ENCODE peak calls at places on chromosome 3, in nine cellular contexts. One of them, this sample, is unnamed.

GRCh38 chr3:171334465-171334811 is 125.8 kb downstream of the TNIK start:
- DNase-seq in lower leg skin: no peak
- DNase-seq in colonic mucosa: no peak
- DNase-seq in AG10803: no peak
- DNase-seq in MCF 10A: no peak
- DNase-seq in stomach: peak
- DNase-seq in WERI-Rb-1: no peak
- DNase-seq in adrenal gland: no peak
- DNase-seq in B cell: no peak
- DNase-seq in this sample: no peak

GRCh38 chr3:42023380-42023779 is 61.5 kb upstream of the ULK4 start:
- DNase-seq in stomach: no peak
- DNase-seq in MCF 10A: no peak
- DNase-seq in WERI-Rb-1: no peak
- DNase-seq in lower leg skin: no peak
- DNase-seq in colonic mucosa: no peak
- DNase-seq in adrenal gland: no peak
- DNase-seq in B cell: no peak
- DNase-seq in AG10803: no peak
- DNase-seq in this sample: no peak

GRCh38 chr3:156837130-156837529 is 11.0 kb downstream of the LEKR1 start:
- DNase-seq in B cell: no peak
- DNase-seq in adrenal gland: no peak
- DNase-seq in lower leg skin: no peak
- DNase-seq in WERI-Rb-1: no peak
- DNase-seq in colonic mucosa: no peak
- DNase-seq in stomach: no peak
- DNase-seq in AG10803: peak
- DNase-seq in MCF 10A: peak
- DNase-seq in this sample: no peak

GRCh38 chr3:77620009-77620408 is 580.1 kb downstream of the ROBO2 start:
- DNase-seq in colonic mucosa: no peak
- DNase-seq in MCF 10A: peak
- DNase-seq in WERI-Rb-1: no peak
- DNase-seq in adrenal gland: no peak
- DNase-seq in stomach: no peak
- DNase-seq in lower leg skin: no peak
- DNase-seq in AG10803: peak
- DNase-seq in B cell: no peak
- DNase-seq in this sample: no peak

GRCh38 chr3:136281966-136282554 is 31.9 kb downstream of the PCCB start:
- DNase-seq in colonic mucosa: no peak
- DNase-seq in WERI-Rb-1: no peak
- DNase-seq in MCF 10A: no peak
- DNase-seq in B cell: no peak
- DNase-seq in AG10803: no peak
- DNase-seq in stomach: no peak
- DNase-seq in adrenal gland: no peak
- DNase-seq in lower leg skin: no peak
- DNase-seq in this sample: no peak

GRCh38 chr3:189295089-189295488 is 123.3 kb downstream of the TPRG1 start:
- DNase-seq in MCF 10A: no peak
- DNase-seq in WERI-Rb-1: no peak
- DNase-seq in adrenal gland: no peak
- DNase-seq in colonic mucosa: no peak
- DNase-seq in AG10803: no peak
- DNase-seq in stomach: no peak
- DNase-seq in lower leg skin: no peak
- DNase-seq in B cell: no peak
- DNase-seq in this sample: no peak

GRCh38 chr3:126102530-126102951 is 18.6 kb upstream of the SLC41A3 start:
- DNase-seq in WERI-Rb-1: no peak
- DNase-seq in MCF 10A: no peak
- DNase-seq in adrenal gland: no peak
- DNase-seq in AG10803: peak
- DNase-seq in B cell: no peak
- DNase-seq in lower leg skin: peak
- DNase-seq in stomach: no peak
- DNase-seq in colonic mucosa: peak
- DNase-seq in this sample: no peak

GRCh38 chr3:102089904-102090492 is 240.7 kb downstream of the NFKBIZ start:
- DNase-seq in lower leg skin: no peak
- DNase-seq in stomach: no peak
- DNase-seq in colonic mucosa: peak
- DNase-seq in MCF 10A: peak
- DNase-seq in AG10803: peak
- DNase-seq in WERI-Rb-1: no peak
- DNase-seq in adrenal gland: no peak
- DNase-seq in B cell: no peak
- DNase-seq in this sample: no peak

GRCh38 chr3:171155122-171155700 is 128.7 kb upstream of the SLC2A2 start:
- DNase-seq in B cell: no peak
- DNase-seq in colonic mucosa: no peak
- DNase-seq in AG10803: no peak
- DNase-seq in lower leg skin: no peak
- DNase-seq in adrenal gland: no peak
- DNase-seq in WERI-Rb-1: no peak
- DNase-seq in stomach: no peak
- DNase-seq in MCF 10A: peak
- DNase-seq in this sample: no peak

GRCh38 chr3:69212411-69213160 is 90.2 kb upstream of the LMOD3 start:
- DNase-seq in adrenal gland: no peak
- DNase-seq in colonic mucosa: no peak
- DNase-seq in stomach: no peak
- DNase-seq in lower leg skin: no peak
- DNase-seq in MCF 10A: peak
- DNase-seq in B cell: no peak
- DNase-seq in WERI-Rb-1: no peak
- DNase-seq in AG10803: peak
- DNase-seq in this sample: no peak

DNA sequence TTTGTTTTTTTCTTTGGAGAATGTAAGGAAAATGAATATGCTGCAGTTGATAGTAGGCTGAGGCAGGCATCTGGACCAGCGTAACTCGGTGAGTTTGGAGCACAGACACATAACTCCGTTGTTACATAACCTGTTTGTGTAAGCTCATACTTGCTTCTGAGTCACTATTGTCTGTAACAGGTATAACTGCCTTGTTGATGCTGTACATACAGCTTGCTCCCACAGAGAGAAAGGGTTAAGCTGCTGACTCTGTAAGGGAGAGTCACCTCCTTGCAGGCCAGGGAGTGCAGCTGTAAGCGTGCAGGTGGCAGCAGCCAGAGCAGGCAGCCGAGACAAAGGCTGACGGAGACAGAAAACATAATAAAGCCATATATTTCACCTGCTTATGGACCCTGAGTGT is 20.4 kb downstream of the RETNLB start:
- DNase-seq in colonic mucosa: no peak
- DNase-seq in stomach: no peak
- DNase-seq in WERI-Rb-1: no peak
- DNase-seq in B cell: no peak
- DNase-seq in MCF 10A: peak
- DNase-seq in AG10803: no peak
- DNase-seq in lower leg skin: no peak
- DNase-seq in adrenal gland: no peak
- DNase-seq in this sample: no peak
- TF ChIP-seq CTCF in colonic mucosa: no peak
- TF ChIP-seq CTCF in stomach: no peak
- TF ChIP-seq CTCF in WERI-Rb-1: no peak
- TF ChIP-seq CTCF in B cell: no peak
- TF ChIP-seq CTCF in MCF 10A: no peak
- TF ChIP-seq CTCF in AG10803: no peak
- TF ChIP-seq CTCF in lower leg skin: no peak
- TF ChIP-seq CTCF in adrenal gland: no peak
- TF ChIP-seq CTCF in this sample: no peak

DNA sequence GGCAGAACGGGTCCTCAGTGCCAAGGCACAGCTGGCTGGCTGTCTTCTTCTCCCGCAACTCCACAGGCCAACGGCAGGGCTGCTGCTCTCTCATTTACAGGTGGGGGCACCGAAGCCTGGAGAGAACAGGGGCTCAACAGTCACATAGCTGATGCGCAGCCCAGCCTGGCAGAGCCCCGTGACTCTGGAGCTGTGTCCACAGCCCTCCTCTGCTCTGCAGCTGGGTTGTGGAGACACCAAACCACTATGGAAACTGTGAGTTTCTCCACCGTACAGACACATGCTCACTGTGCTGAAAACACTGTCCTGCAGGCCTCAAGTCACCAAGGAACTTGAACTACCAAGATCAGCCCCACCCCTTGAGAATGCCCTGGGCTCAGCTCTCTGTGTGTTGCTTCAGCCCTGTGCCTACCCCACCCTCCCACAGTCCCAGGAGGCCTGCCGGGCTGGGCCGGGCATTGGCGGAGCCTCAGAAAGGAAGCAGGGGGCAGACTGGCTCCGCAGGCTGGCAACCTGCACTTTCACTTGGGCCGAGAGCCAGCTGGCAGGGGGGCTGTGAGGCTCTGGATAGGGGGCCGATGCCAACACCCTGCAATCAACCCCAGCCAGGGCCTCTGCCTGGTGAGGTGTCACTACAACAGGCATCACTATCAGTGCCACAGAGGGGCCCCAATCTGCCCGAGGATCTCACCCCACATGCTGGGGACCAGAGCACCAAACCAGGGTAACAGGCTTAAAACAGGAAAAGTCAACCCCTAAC is 113.7 kb upstream of the RPL32 start:
- DNase-seq in colonic mucosa: peak
- DNase-seq in MCF 10A: peak
- DNase-seq in B cell: peak
- DNase-seq in WERI-Rb-1: no peak
- DNase-seq in lower leg skin: peak
- DNase-seq in adrenal gland: peak
- DNase-seq in AG10803: peak
- DNase-seq in stomach: peak
- DNase-seq in this sample: no peak
- TF ChIP-seq CTCF in colonic mucosa: no peak
- TF ChIP-seq CTCF in MCF 10A: no peak
- TF ChIP-seq CTCF in B cell: peak
- TF ChIP-seq CTCF in WERI-Rb-1: no peak
- TF ChIP-seq CTCF in lower leg skin: no peak
- TF ChIP-seq CTCF in adrenal gland: no peak
- TF ChIP-seq CTCF in AG10803: no peak
- TF ChIP-seq CTCF in stomach: no peak
- TF ChIP-seq CTCF in this sample: no peak

DNA sequence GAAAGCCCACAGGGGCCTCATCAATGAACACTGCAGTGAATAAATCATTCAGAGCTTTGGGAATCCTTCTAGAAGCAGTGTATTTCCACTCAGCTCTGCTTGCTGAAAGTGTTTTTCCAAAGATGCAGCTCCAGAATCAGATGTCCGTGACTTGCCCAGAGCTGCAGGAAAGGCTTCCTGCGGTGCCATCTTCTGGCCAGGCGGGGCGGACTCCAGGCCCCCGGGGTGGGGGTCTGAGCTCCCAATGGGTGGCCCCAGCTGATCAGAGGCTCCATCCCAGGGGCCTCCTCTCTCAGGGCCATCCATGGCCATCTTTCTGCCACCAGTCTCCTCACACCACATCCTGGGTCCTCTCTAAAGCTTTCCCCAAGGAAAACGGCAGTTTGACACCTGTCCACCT is 81.5 kb downstream of the C3orf70 start:
- DNase-seq in colonic mucosa: no peak
- DNase-seq in adrenal gland: no peak
- DNase-seq in MCF 10A: no peak
- DNase-seq in stomach: no peak
- DNase-seq in lower leg skin: no peak
- DNase-seq in B cell: no peak
- DNase-seq in WERI-Rb-1: peak
- DNase-seq in AG10803: no peak
- DNase-seq in this sample: no peak
- TF ChIP-seq CTCF in colonic mucosa: no peak
- TF ChIP-seq CTCF in adrenal gland: no peak
- TF ChIP-seq CTCF in MCF 10A: no peak
- TF ChIP-seq CTCF in stomach: no peak
- TF ChIP-seq CTCF in lower leg skin: no peak
- TF ChIP-seq CTCF in B cell: no peak
- TF ChIP-seq CTCF in WERI-Rb-1: peak
- TF ChIP-seq CTCF in AG10803: no peak
- TF ChIP-seq CTCF in this sample: no peak

GRCh38 chr3:60582285-60582684 is 669.0 kb downstream of the FHIT start:
- DNase-seq in AG10803: peak
- DNase-seq in colonic mucosa: no peak
- DNase-seq in WERI-Rb-1: no peak
- DNase-seq in stomach: no peak
- DNase-seq in lower leg skin: no peak
- DNase-seq in B cell: no peak
- DNase-seq in adrenal gland: no peak
- DNase-seq in MCF 10A: peak
- DNase-seq in this sample: no peak
- TF ChIP-seq CTCF in AG10803: peak
- TF ChIP-seq CTCF in colonic mucosa: no peak
- TF ChIP-seq CTCF in WERI-Rb-1: no peak
- TF ChIP-seq CTCF in stomach: no peak
- TF ChIP-seq CTCF in lower leg skin: no peak
- TF ChIP-seq CTCF in B cell: no peak
- TF ChIP-seq CTCF in adrenal gland: no peak
- TF ChIP-seq CTCF in MCF 10A: peak
- TF ChIP-seq CTCF in this sample: peak

DNA sequence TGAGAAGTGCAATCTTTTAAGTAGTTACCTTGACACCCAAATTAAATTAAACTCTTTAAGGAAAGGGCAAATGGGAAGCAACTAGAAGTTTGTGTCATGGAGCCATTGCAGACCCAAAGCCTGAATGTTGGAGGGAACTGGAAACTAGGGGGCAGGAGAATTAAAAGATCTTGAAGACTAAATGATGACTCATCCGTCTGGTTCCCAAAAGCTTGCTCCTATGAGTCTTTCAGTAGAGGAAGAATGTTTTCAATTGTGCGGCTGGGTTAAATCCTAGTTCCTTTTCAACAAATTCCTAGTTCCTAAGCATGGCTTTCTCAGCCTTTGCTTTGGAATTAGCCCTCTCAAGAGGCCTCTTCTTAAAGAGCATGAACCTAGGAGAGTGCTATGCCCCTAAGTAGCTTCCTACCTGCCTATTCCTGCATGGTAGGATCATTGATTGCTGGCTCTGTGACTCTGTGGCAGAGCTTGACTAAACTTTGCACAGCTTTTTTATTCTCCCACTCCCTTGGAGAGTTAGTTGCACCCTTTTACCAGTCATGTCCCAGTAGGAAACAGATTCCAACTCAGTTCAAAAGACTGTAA is 17.7 kb downstream of the CLEC3B start:
- DNase-seq in MCF 10A: peak
- DNase-seq in colonic mucosa: no peak
- DNase-seq in lower leg skin: no peak
- DNase-seq in stomach: no peak
- DNase-seq in AG10803: peak
- DNase-seq in WERI-Rb-1: no peak
- DNase-seq in adrenal gland: no peak
- DNase-seq in B cell: no peak
- DNase-seq in this sample: no peak
- TF ChIP-seq CTCF in MCF 10A: no peak
- TF ChIP-seq CTCF in colonic mucosa: no peak
- TF ChIP-seq CTCF in lower leg skin: no peak
- TF ChIP-seq CTCF in stomach: no peak
- TF ChIP-seq CTCF in AG10803: peak
- TF ChIP-seq CTCF in WERI-Rb-1: no peak
- TF ChIP-seq CTCF in adrenal gland: no peak
- TF ChIP-seq CTCF in B cell: no peak
- TF ChIP-seq CTCF in this sample: no peak

GRCh38 chr3:33954956-33955355 is 156.5 kb downstream of the PDCD6IP start:
- DNase-seq in colonic mucosa: no peak
- DNase-seq in lower leg skin: no peak
- DNase-seq in stomach: no peak
- DNase-seq in B cell: no peak
- DNase-seq in adrenal gland: no peak
- DNase-seq in WERI-Rb-1: peak
- DNase-seq in MCF 10A: peak
- DNase-seq in AG10803: no peak
- DNase-seq in this sample: no peak
- TF ChIP-seq CTCF in colonic mucosa: no peak
- TF ChIP-seq CTCF in lower leg skin: no peak
- TF ChIP-seq CTCF in stomach: no peak
- TF ChIP-seq CTCF in B cell: peak
- TF ChIP-seq CTCF in adrenal gland: no peak
- TF ChIP-seq CTCF in WERI-Rb-1: peak
- TF ChIP-seq CTCF in MCF 10A: no peak
- TF ChIP-seq CTCF in AG10803: no peak
- TF ChIP-seq CTCF in this sample: no peak

This sample was measured in glutamatergic neuron.